ENCODE peak calls at places on chromosomes 5 and 9, in ten cellular contexts. B is activated naive CD4-positive, alpha-beta T cell treated with anti-CD3 and anti-CD28 coated beads, Interleukin-2, amount 50 U/mL, for 72 hours; P is neural progenitor cell; C is nephron progenitor cell; L is stimulated activated CD4-positive, alpha-beta T cell treated with anti-CD3 and anti-CD28 coated beads, Interleukin-1b, Interleukin-23, amount 100 ng/mL, for 4 hours; U is hepatocyte; A is mesendoderm; F is mesothelial cell of epicardium; D is tibial nerve; M is WTC11. H is an unnamed sample.

GRCh38 chr9:4344946-4345345 is 45.1 kb upstream of the GLIS3 start:
- DNase-seq in D (no peak), B (no peak), F (no peak), A (peak), P (no peak), M (no peak), U (peak), C (no peak), L (peak), H (no peak)

GRCh38 chr9:106700676-106701075 is 162.3 kb upstream of the ZNF462 start:
- DNase-seq in U (no peak), M (no peak), F (no peak), D (no peak), A (no peak), C (no peak), L (no peak), B (no peak), P (no peak), H (no peak)

GRCh38 chr9:115229496-115229895 is 111.5 kb upstream of the TNC start:
- DNase-seq in U (no peak), D (no peak), A (no peak), B (no peak), M (no peak), P (no peak), L (no peak), C (no peak), F (no peak), H (no peak)

GRCh38 chr5:53419247-53419646 is 61.2 kb upstream of the FST start:
- DNase-seq in P (no peak), L (no peak), U (no peak), B (no peak), M (no peak), A (no peak), F (no peak), D (no peak), C (no peak), H (no peak)

GRCh38 chr9:111984075-111984802 is 87.6 kb downstream of the UGCG start:
- DNase-seq in B (no peak), U (no peak), L (no peak), F (no peak), C (no peak), A (no peak), P (no peak), M (no peak), D (no peak), H (no peak)

GRCh38 chr9:132268725-132269352 is 85.9 kb downstream of the SETX start:
- DNase-seq in M (peak), P (peak), U (peak), C (peak), L (peak), B (no peak), F (peak), D (peak), A (peak), H (no peak)

GRCh38 chr9:68683433-68683832 is 21.6 kb upstream of the PIP5K1B start:
- DNase-seq in U (no peak), L (no peak), F (no peak), D (no peak), B (no peak), C (no peak), M (no peak), P (no peak), A (no peak), H (no peak)

GRCh38 chr9:3478549-3478953 is 47.2 kb downstream of the RFX3 start:
- DNase-seq in F (no peak), P (no peak), M (no peak), C (no peak), D (no peak), L (no peak), B (no peak), U (no peak), A (peak), H (no peak)

GRCh38 chr9:136050266-136050705 is 44.8 kb downstream of the NACC2 start:
- DNase-seq in B (no peak), M (no peak), A (no peak), L (no peak), U (no peak), P (peak), C (no peak), D (no peak), F (no peak), H (no peak)

GRCh38 chr5:131303537-131303936 is 39.7 kb downstream of the CDC42SE2 start:
- DNase-seq in U (no peak), A (no peak), M (no peak), L (no peak), F (no peak), D (no peak), C (no peak), B (no peak), P (no peak), H (no peak)

GRCh38 chr5:109611505-109611904 is 78.2 kb upstream of the MAN2A1 start:
- DNase-seq in D (no peak), P (no peak), F (no peak), B (no peak), C (no peak), L (no peak), A (no peak), U (no peak), M (no peak), H (peak)

GRCh38 chr9:106479679-106480078 is 383.3 kb upstream of the ZNF462 start:
- DNase-seq in F (no peak), U (no peak), M (no peak), A (no peak), P (no peak), L (no peak), B (no peak), C (no peak), D (no peak), H (no peak)

GRCh38 chr5:116454417-116454927 is 120.2 kb downstream of the SEMA6A start:
- DNase-seq in U (peak), M (no peak), L (no peak), C (no peak), D (peak), A (peak), F (no peak), B (no peak), P (peak), H (no peak)

GRCh38 chr9:136331030-136331429 is 3.7 kb downstream of the GPSM1 start:
- DNase-seq in B (no peak), D (no peak), F (no peak), P (no peak), U (no peak), C (no peak), L (no peak), A (no peak), M (no peak), H (no peak)

GRCh38 chr9:110443146-110443877 is 105.6 kb upstream of the TXNDC8 start:
- DNase-seq in F (no peak), P (no peak), A (no peak), U (peak), B (no peak), C (no peak), L (no peak), M (no peak), D (no peak), H (no peak)

GRCh38 chr5:136015966-136016365 is 12.8 kb upstream of the TGFBI start:
- DNase-seq in M (no peak), F (no peak), C (no peak), P (no peak), D (no peak), L (no peak), U (no peak), A (no peak), B (no peak), H (no peak)

GRCh38 chr9:124754289-124754688 is 16.8 kb downstream of the NR6A1 start:
- DNase-seq in B (no peak), M (no peak), P (no peak), F (no peak), L (no peak), U (no peak), C (no peak), A (peak), D (no peak), H (no peak)

GRCh38 chr5:79936644-79937216 is 54.3 kb downstream of the MTX3 start:
- DNase-seq in M (no peak), C (no peak), P (no peak), D (no peak), L (no peak), B (no peak), A (no peak), F (no peak), U (no peak), H (no peak)

GRCh38 chr5:171449426-171449825 is 30.0 kb downstream of the FGF18 start:
- DNase-seq in U (peak), L (no peak), M (no peak), A (no peak), D (no peak), B (no peak), C (no peak), F (no peak), P (no peak), H (no peak)

GRCh38 chr5:151492729-151493128 is 45.3 kb downstream of the SLC36A1 start:
- DNase-seq in U (no peak), D (no peak), L (no peak), M (no peak), C (no peak), A (peak), F (no peak), P (no peak), B (no peak), H (no peak)

GRCh38 chr5:67301285-67301904 is 104.8 kb upstream of the CD180 start:
- DNase-seq in U (peak), D (peak), C (no peak), A (peak), P (no peak), B (no peak), L (no peak), M (no peak), F (no peak), H (no peak)

H was measured in D721Med.